ENCODE peak calls at places on chromosome X, in five cellular contexts. W, Y, U, V and F are unnamed samples.

GRCh38 chrX:12210196-12210815 is 72.0 kb downstream of the FRMPD4 start:
- DNase-seq in Y (peak), U (no peak), V (no peak), W (peak), F (no peak)

GRCh38 chrX:16653424-16653823 is 3.5 kb downstream of the S100G start:
- DNase-seq in Y (no peak), W (no peak), U (no peak), V (no peak), F (no peak)

GRCh38 chrX:110691446-110691845 is 104.2 kb downstream of the CHRDL1 start:
- DNase-seq in Y (no peak), V (no peak), U (no peak), W (no peak), F (no peak)

GRCh38 chrX:63932907-63933306 is 147.9 kb upstream of the ARHGEF9 start:
- DNase-seq in W (no peak), Y (no peak), U (no peak), V (no peak), F (no peak)

GRCh38 chrX:74325130-74326059 is 21.4 kb downstream of the ZCCHC13 start:
- DNase-seq in U (no peak), Y (no peak), W (no peak), V (no peak), F (no peak)

GRCh38 chrX:12648995-12649394 is 142.2 kb upstream of the PRPS2 start:
- DNase-seq in U (no peak), W (no peak), V (no peak), Y (peak), F (no peak)

GRCh38 chrX:20267924-20268701 is 1.4 kb upstream of the RPS6KA3 start:
- DNase-seq in V (no peak), W (no peak), Y (peak), U (no peak), F (no peak)

GRCh38 chrX:71282514-71283408 is 674 bp upstream of the NONO start:
- DNase-seq in W (no peak), U (no peak), Y (no peak), V (peak), F (peak)

GRCh38 chrX:1466971-1467561 is 14.4 kb upstream of the ASMTL start:
- DNase-seq in V (peak), Y (no peak), U (no peak), W (no peak), F (no peak)

GRCh38 chrX:114619874-114620273 is 36.0 kb downstream of the HTR2C start:
- DNase-seq in W (no peak), Y (no peak), V (no peak), U (no peak), F (no peak)

GRCh38 chrX:100494570-100494969 is 84.5 kb upstream of the PCDH19 start:
- DNase-seq in V (no peak), W (no peak), U (no peak), Y (no peak), F (no peak)

GRCh38 chrX:49932786-49933185 is 10.4 kb downstream of the CLCN5 start:
- DNase-seq in V (no peak), W (no peak), Y (no peak), U (no peak), F (no peak)

GRCh38 chrX:107676559-107677378 is 48.5 kb downstream of the PRPS1 start:
- DNase-seq in Y (peak), U (peak), V (no peak), W (peak), F (no peak)

GRCh38 chrX:23901805-23902204 is 5.9 kb downstream of the APOO start:
- DNase-seq in U (no peak), Y (no peak), W (peak), V (peak), F (no peak)

GRCh38 chrX:19382500-19383145 is 38.9 kb downstream of the PDHA1 start:
- DNase-seq in U (peak), W (peak), V (peak), Y (peak), F (peak)

GRCh38 chrX:72358313-72358712 is 52.6 kb upstream of the CITED1 start:
- DNase-seq in W (peak), U (no peak), V (no peak), Y (no peak), F (no peak)

GRCh38 chrX:9824554-9824953 is 38.3 kb downstream of the SHROOM2 start:
- DNase-seq in V (no peak), W (no peak), U (no peak), Y (no peak), F (no peak)

GRCh38 chrX:76183289-76184057 is 10.6 kb downstream of the PBDC1 start:
- DNase-seq in W (peak), U (no peak), V (no peak), Y (no peak), F (no peak)

GRCh38 chrX:123184199-123184857 is at the start of gene GRIA3:
- DNase-seq in V (no peak), Y (no peak), W (no peak), U (no peak), F (no peak)

GRCh38 chrX:144275403-144275802 is 391.5 kb downstream of the UBE2NL start:
- DNase-seq in V (no peak), U (no peak), W (no peak), Y (no peak), F (no peak)

GRCh38 chrX:106608016-106608415 is 3.8 kb upstream of the RADX start:
- DNase-seq in U (no peak), W (no peak), V (peak), Y (no peak), F (peak)

GRCh38 chrX:107272431-107272921 is 66.1 kb downstream of the DNAAF6 start:
- DNase-seq in W (no peak), Y (no peak), V (no peak), U (no peak), F (no peak)

GRCh38 chrX:101550362-101550761 is at the start of gene ARMCX1:
- DNase-seq in U (no peak), Y (peak), V (no peak), W (peak), F (no peak)

GRCh38 chrX:103635436-103635835 is 6.7 kb downstream of the TCEAL1 start:
- DNase-seq in W (no peak), Y (no peak), V (no peak), U (no peak), F (no peak)

GRCh38 chrX:75522565-75523411 is at the start of gene ZDHHC15:
- DNase-seq in U (peak), Y (peak), V (peak), W (no peak), F (peak)

GRCh38 chrX:12496343-12496742 is 294.9 kb upstream of the PRPS2 start:
- DNase-seq in W (no peak), V (no peak), Y (no peak), U (no peak), F (no peak)

GRCh38 chrX:129876734-129877395 is 29.1 kb upstream of the UTP14A start:
- DNase-seq in Y (no peak), W (peak), U (no peak), V (no peak), F (no peak)

GRCh38 chrX:132009344-132009743 is 13.8 kb upstream of the STK26 start:
- DNase-seq in U (no peak), V (no peak), W (no peak), Y (no peak), F (no peak)

GRCh38 chrX:15855562-15856256 is 1.1 kb upstream of the AP1S2 start:
- DNase-seq in Y (no peak), W (no peak), V (peak), U (no peak), F (no peak)

GRCh38 chrX:65635371-65635770 is 32.1 kb upstream of the MSN start:
- DNase-seq in U (no peak), Y (peak), V (no peak), W (no peak), F (no peak)

GRCh38 chrX:130909469-130910136 is 6.6 kb upstream of the ENOX2 start:
- DNase-seq in U (no peak), Y (no peak), W (no peak), V (no peak), F (no peak)

GRCh38 chrX:70044541-70045245 is 5.0 kb downstream of the AWAT2 start:
- DNase-seq in V (no peak), U (no peak), W (no peak), Y (no peak), F (no peak)

GRCh38 chrX:31353095-31353494 is 281.3 kb upstream of the FTHL17 start:
- DNase-seq in Y (no peak), U (no peak), V (no peak), W (peak), F (no peak)

GRCh38 chrX:30065226-30065625 is 150.1 kb upstream of the MAGEB2 start:
- DNase-seq in W (no peak), Y (no peak), V (no peak), U (no peak), F (no peak)

GRCh38 chrX:14039344-14039743 is 9.7 kb upstream of the GEMIN8 start:
- DNase-seq in W (no peak), V (peak), U (peak), Y (no peak), F (peak)

GRCh38 chrX:37347420-37347819 is 1.7 kb upstream of the PRRG1 start:
- DNase-seq in V (no peak), U (no peak), Y (no peak), W (peak), F (no peak)